ENCODE peak calls at places on chromosome 3, in four cellular contexts. L is hepatocyte, Z is esophagus squamous epithelium, M is type B pancreatic cell. W is an unnamed sample.
A peak's percentile ranks its signal among the peaks of the same experiment; 100 is the strongest.

GRCh38 chr3:24773798-24774197 is 279.1 kb upstream of the THRB start:
- DNase-seq in M (no peak), L (peak; percentile 79), Z (no peak), W (peak; percentile 72)

GRCh38 chr3:55592572-55592971 is 105.5 kb upstream of the WNT5A start:
- DNase-seq in Z (no peak), M (no peak), L (no peak), W (no peak)

GRCh38 chr3:102183186-102183585 is 251.6 kb upstream of the ZPLD1 start:
- DNase-seq in Z (no peak), M (no peak), L (no peak), W (no peak)

GRCh38 chr3:79040701-79041100 is 727.1 kb downstream of the ROBO1 start:
- DNase-seq in M (no peak), L (no peak), Z (no peak), W (no peak)

GRCh38 chr3:146221276-146221675 is 29.6 kb downstream of the PLSCR4 start:
- DNase-seq in L (no peak), Z (no peak), M (no peak), W (no peak)

GRCh38 chr3:14768182-14768790 is 50.5 kb upstream of the FGD5 start:
- DNase-seq in M (peak; percentile 37), Z (no peak), L (no peak), W (no peak)

GRCh38 chr3:167251678-167252077 is 128.4 kb downstream of the ZBBX start:
- DNase-seq in L (no peak), M (no peak), Z (no peak), W (no peak)

GRCh38 chr3:47578119-47578630 is 490 bp downstream of the CSPG5 start:
- DNase-seq in L (peak; percentile 44), M (no peak), Z (no peak), W (no peak)

GRCh38 chr3:64687381-64687780 is 419 bp downstream of the ADAMTS9 start:
- DNase-seq in L (no peak), M (peak; percentile 69), Z (no peak), W (no peak)

GRCh38 chr3:122305818-122306621 is 19.0 kb upstream of the CSTA start:
- DNase-seq in Z (no peak), L (peak; percentile 56), M (no peak), W (no peak)
- TF ChIP-seq CTCF in Z (peak; percentile 59), L (peak; percentile 31), M (no peak), W (no peak)

GRCh38 chr3:127420355-127420655 is 132.5 kb upstream of the PRR20G start:
- DNase-seq in Z (no peak), M (no peak), L (no peak), W (no peak)

GRCh38 chr3:127419641-127420354 is 132.0 kb upstream of the PRR20G start:
- DNase-seq in Z (no peak), L (no peak), M (no peak), W (no peak)

GRCh38 chr3:127419140-127419539 is 131.3 kb upstream of the PRR20G start:
- DNase-seq in M (no peak), Z (no peak), L (no peak), W (no peak)

GRCh38 chr3:127418560-127419099 is 130.8 kb upstream of the PRR20G start:
- DNase-seq in M (no peak), L (no peak), Z (no peak), W (no peak)

GRCh38 chr3:127417709-127418559 is 130.1 kb upstream of the PRR20G start:
- DNase-seq in M (no peak), Z (no peak), L (no peak), W (no peak)
- TF ChIP-seq CTCF in M (no peak), Z (no peak), L (no peak), W (no peak)

GRCh38 chr3:184126006-184126405 is 9.2 kb upstream of the EIF2B5 start:
- DNase-seq in L (no peak), Z (no peak), M (no peak), W (no peak)

GRCh38 chr3:184133840-184134745 is 1.1 kb upstream of the EIF2B5 start:
- DNase-seq in M (peak; percentile 82), Z (peak; percentile 31), L (peak; percentile 88), W (peak; percentile 68)

GRCh38 chr3:184132947-184133346 is 2.2 kb upstream of the EIF2B5 start:
- DNase-seq in M (no peak), Z (no peak), L (no peak), W (no peak)

GRCh38 chr3:184134746-184135148 is 411 bp upstream of the EIF2B5 start:
- DNase-seq in L (no peak), M (no peak), Z (no peak), W (no peak)

GRCh38 chr3:184129012-184129411 is 6.1 kb upstream of the EIF2B5 start:
- DNase-seq in L (peak; percentile 40), Z (no peak), M (no peak), W (no peak)
- TF ChIP-seq CTCF in L (peak; percentile 16), Z (peak; percentile 50), M (peak; percentile 60), W (no peak)

GRCh38 chr3:58491506-58492384 is at the start of gene KCTD6:
- DNase-seq in M (peak; percentile 98), L (peak; percentile 98), Z (peak; percentile 61), W (peak; percentile 92)

GRCh38 chr3:58490860-58491501 is 915 bp upstream of the KCTD6 start:
- DNase-seq in Z (no peak), M (no peak), L (no peak), W (no peak)

GRCh38 chr3:58494107-58494506 is 2.2 kb downstream of the KCTD6 start:
- DNase-seq in L (no peak), Z (no peak), M (no peak), W (no peak)

GRCh38 chr3:58495101-58495500 is 3.2 kb downstream of the KCTD6 start:
- DNase-seq in L (no peak), M (no peak), Z (no peak), W (no peak)

GRCh38 chr3:58492385-58492970 is 582 bp downstream of the KCTD6 start:
- DNase-seq in M (no peak), Z (no peak), L (no peak), W (no peak)
- TF ChIP-seq CTCF in M (no peak), Z (no peak), L (no peak), W (no peak)

GRCh38 chr3:42633544-42633943 is 20.0 kb upstream of the ZBTB47 start:
- DNase-seq in M (no peak), L (no peak), Z (no peak), W (no peak)

GRCh38 chr3:42638339-42638842 is 15.1 kb upstream of the ZBTB47 start:
- DNase-seq in Z (no peak), M (no peak), L (no peak), W (no peak)

GRCh38 chr3:42637001-42637400 is 16.5 kb upstream of the ZBTB47 start:
- DNase-seq in L (no peak), M (no peak), Z (no peak), W (no peak)

GRCh38 chr3:42632146-42632545 is 21.4 kb upstream of the ZBTB47 start:
- DNase-seq in L (no peak), M (no peak), Z (no peak), W (no peak)

DNA sequence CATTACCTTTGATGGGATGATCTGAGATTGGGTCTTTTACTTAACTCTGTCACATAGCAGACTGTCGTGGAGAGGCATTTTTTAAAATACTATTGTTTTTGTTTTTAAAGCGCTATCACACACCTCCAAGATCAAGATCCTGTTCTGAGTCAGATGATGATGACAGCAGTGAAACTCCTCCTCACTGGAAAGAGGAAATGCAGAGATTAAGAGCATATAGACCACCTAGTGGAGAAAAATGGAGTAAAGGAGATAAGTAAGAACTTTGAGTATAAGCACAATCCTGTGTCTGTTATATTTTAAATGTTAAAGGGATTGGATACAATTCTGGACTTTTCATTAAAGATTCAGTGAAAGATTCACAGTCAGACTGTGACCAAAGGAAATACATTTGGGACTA is 18.4 kb upstream of the ZBTB47 start:
- DNase-seq in L (no peak), Z (no peak), M (no peak), W (no peak)
- TF ChIP-seq CTCF in L (no peak), Z (no peak), M (peak; percentile 32), W (no peak)

GRCh38 chr3:154430014-154430413 is at the start of gene GPR149:
- DNase-seq in Z (no peak), L (peak; percentile 60), M (no peak), W (no peak)
- TF ChIP-seq CTCF in Z (peak; percentile 19), L (peak; percentile 24), M (no peak), W (no peak)

GRCh38 chr3:49566312-49566711 is 12.0 kb downstream of the BSN start:
- DNase-seq in M (no peak), Z (no peak), L (no peak), W (no peak)

GRCh38 chr3:49568965-49569364 is 14.7 kb downstream of the BSN start:
- DNase-seq in Z (no peak), L (no peak), M (no peak), W (no peak)

GRCh38 chr3:49567406-49567805 is 13.1 kb downstream of the BSN start:
- DNase-seq in Z (no peak), L (no peak), M (no peak), W (no peak)

GRCh38 chr3:49570033-49570654 is 15.9 kb downstream of the BSN start:
- DNase-seq in Z (no peak), L (no peak), M (no peak), W (no peak)
- TF ChIP-seq CTCF in Z (no peak), L (no peak), M (no peak), W (no peak)

GRCh38 chr3:72890166-72890925 is 2.5 kb downstream of the GXYLT2 start:
- DNase-seq in L (no peak), Z (no peak), M (no peak), W (no peak)

GRCh38 chr3:72891053-72891855 is 3.4 kb downstream of the GXYLT2 start:
- DNase-seq in L (peak; percentile 73), M (no peak), Z (no peak), W (no peak)

GRCh38 chr3:72892870-72893269 is 5.0 kb downstream of the GXYLT2 start:
- DNase-seq in M (no peak), L (no peak), Z (no peak), W (no peak)

GRCh38 chr3:72889310-72890165 is 1.7 kb downstream of the GXYLT2 start:
- DNase-seq in M (no peak), L (no peak), Z (no peak), W (no peak)

DNA sequence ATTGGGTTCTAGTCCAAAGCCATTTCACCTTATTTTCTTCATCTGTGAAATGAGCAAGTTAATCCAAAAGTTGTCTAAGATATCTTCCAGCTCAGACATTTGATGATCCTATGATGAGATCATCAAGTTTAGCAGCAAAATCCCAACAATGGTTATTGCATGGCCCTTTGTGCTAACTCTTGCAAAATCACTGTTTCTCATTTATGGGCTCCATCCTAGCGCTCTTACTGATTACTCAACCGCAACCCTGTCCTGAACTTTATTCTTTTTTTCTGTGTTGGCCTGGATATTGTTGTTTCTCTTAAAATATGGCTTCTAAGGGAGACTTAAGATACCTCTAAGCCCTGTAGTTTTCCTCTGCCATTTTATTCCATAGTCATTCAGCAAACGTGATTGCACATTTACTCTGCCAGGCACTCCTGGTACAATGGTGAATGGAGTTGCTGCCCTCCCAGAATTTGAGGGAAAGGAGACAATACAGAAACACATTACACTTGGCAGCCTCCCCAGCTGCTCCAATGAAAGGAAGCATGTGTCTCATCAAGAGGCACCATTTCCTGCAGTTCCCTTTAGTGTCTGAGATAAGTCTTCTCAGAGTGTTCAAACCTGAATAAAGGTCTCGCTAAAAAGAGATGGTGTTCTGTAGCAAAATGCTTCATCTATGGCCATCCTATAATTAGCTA is 4.4 kb downstream of the GXYLT2 start:
- DNase-seq in L (peak; percentile 55), M (no peak), Z (no peak), W (no peak)
- TF ChIP-seq CTCF in L (no peak), M (no peak), Z (no peak), W (no peak)

W was measured in mesothelial cell of epicardium.